ENCODE peak calls at places on chromosome 10, in four cellular contexts. I is K562, W is GM12878, V is GM12891. L is an unnamed sample.

GRCh38 chr10:19853839-19854238 is 37.6 kb downstream of the PLXDC2 start:
- DNase-seq in V (no peak), I (no peak), W (no peak), L (no peak)

GRCh38 chr10:114626841-114627240 is 31.2 kb downstream of the ABLIM1 start:
- DNase-seq in V (no peak), I (no peak), W (no peak), L (no peak)

GRCh38 chr10:82150123-82150900 is 275.3 kb downstream of the NRG3 start:
- DNase-seq in I (no peak), W (no peak), V (no peak), L (no peak)

GRCh38 chr10:91957091-91957490 is 33.5 kb downstream of the BTAF1 start:
- DNase-seq in I (no peak), W (no peak), V (no peak), L (no peak)

GRCh38 chr10:118002581-118002980 is 44.2 kb downstream of the RAB11FIP2 start:
- DNase-seq in W (no peak), I (no peak), V (no peak), L (peak)

GRCh38 chr10:21593986-21594385 is 60.0 kb downstream of the MLLT10 start:
- DNase-seq in W (no peak), V (no peak), I (no peak), L (no peak)

GRCh38 chr10:31836569-31837406 is 91.8 kb downstream of the ARHGAP12 start:
- DNase-seq in V (no peak), I (peak), W (no peak), L (peak)

GRCh38 chr10:21184216-21184615 is 287.1 kb upstream of the NEBL start:
- DNase-seq in I (no peak), V (no peak), W (no peak), L (no peak)

GRCh38 chr10:103281753-103282152 is 4.8 kb downstream of the INA start:
- DNase-seq in I (peak), V (no peak), W (no peak), L (no peak)

GRCh38 chr10:79068203-79068561 is 584 bp upstream of the ZMIZ1 start:
- DNase-seq in I (peak), W (no peak), V (no peak), L (no peak)

GRCh38 chr10:130357226-130357625 is 221.0 kb downstream of the GLRX3 start:
- DNase-seq in V (no peak), W (no peak), I (no peak), L (no peak)

GRCh38 chr10:6721964-6722615 is 142.0 kb upstream of the PRKCQ start:
- DNase-seq in W (no peak), V (no peak), I (no peak), L (no peak)

GRCh38 chr10:129955591-129956284 is 8.3 kb downstream of the EBF3 start:
- DNase-seq in I (no peak), V (no peak), W (no peak), L (no peak)

DNA sequence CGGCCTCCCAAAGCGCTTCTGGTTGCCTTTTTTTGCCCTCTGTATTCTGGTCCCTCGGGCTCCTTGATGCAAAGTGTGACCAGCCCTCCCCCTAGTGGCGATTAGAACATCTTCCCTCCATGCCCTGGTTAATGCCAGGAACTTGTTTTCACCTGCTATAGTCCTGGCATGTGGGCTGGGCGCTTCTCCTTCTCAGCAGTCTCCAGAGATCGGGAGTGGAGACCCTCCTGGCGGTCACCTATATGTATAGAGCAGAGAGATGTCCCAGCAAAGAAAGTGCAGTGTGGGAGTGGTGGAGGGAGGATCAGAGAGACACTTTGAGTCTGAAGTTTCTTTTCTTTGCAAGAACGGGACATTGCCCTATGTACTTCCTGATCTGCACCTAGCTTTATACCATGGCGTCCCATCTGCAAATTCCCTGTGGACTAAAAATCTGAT is 264.1 kb downstream of the OTUD1 start:
- DNase-seq in V (peak), W (no peak), I (peak), L (peak)
- TF ChIP-seq SPI1 in V (no peak), W (no peak), I (no peak), L (no peak)

DNA sequence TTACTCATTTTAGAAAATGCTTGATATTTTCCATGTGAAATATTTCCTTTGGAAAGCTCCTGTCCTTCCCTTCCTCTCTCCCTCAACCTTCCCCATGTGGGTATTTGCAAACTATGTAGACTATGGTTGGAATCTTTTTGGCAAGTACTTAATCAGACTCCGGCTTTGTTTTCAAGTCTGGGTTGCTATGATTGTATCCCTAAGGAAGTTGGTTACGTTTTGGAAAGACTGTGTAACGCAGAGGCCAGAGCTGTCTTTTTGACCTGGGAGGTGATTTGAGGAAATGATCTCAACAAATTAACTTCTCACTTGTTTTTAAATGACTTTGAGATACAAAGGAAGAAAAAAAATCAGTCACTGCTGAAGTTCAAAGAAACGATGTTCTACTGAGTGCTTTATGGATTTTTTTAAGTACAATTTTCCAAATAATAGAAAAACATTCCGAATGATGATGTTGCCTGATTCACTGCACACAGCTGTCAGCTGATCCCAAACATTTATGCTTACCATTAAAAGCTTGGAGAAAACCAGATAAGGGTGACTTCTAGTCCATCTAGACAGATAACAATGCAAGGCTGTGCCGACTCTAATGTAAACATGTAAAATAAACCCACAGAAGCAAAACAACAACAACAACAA is 145.5 kb upstream of the CELF2 start:
- DNase-seq in V (no peak), I (no peak), W (no peak), L (no peak)
- TF ChIP-seq SPI1 in V (no peak), I (no peak), W (no peak), L (no peak)

DNA sequence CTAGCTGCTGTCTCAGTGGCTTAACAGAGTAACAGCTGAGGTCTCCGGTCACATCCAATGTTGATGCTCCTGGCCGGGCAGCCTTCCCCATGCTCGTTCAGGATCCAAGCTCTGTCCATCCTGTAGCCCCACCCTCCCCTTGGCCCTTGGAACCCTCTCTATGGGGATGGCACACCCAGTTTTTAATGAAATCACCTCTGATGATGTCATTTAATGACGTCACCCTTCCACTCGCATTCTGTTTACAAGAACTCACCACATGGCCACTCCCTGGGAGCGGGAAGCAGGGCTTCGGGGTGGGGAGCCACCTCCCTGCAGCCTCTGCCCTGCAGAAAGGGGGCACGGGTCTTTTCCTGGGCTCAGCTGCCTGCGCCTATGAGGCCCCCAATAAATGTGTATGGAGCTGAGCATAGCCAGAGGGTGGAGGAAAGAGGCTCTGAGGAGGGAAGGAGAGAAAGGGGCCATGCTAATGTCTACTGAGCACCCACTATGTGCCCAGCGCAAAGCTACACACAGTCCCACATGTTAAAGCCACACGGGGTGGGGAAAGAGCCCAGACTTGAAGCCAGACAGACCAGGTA is 95.5 kb downstream of the OAT start:
- DNase-seq in W (no peak), I (no peak), V (no peak), L (no peak)
- TF ChIP-seq SPI1 in W (no peak), I (no peak), V (no peak), L (no peak)

GRCh38 chr10:44967596-44967995 is 8.0 kb downstream of the RASSF4 start:
- DNase-seq in I (no peak), W (no peak), V (no peak), L (peak)

GRCh38 chr10:44968101-44968886 is 8.7 kb downstream of the RASSF4 start:
- DNase-seq in I (no peak), V (no peak), W (no peak), L (peak)

GRCh38 chr10:44969854-44970253 is 8.8 kb downstream of the DEPP1 start:
- DNase-seq in I (no peak), W (no peak), V (no peak), L (no peak)

GRCh38 chr10:44970812-44971395 is 7.7 kb downstream of the DEPP1 start:
- DNase-seq in V (no peak), I (no peak), W (no peak), L (no peak)

GRCh38 chr10:44968887-44969400 is 9.3 kb downstream of the RASSF4 start:
- DNase-seq in W (no peak), I (no peak), V (no peak), L (peak)
- TF ChIP-seq SPI1 in W (no peak), I (no peak), V (no peak), L (peak)

GRCh38 chr10:132320776-132321469 is 11.1 kb upstream of the LRRC27 start:
- DNase-seq in I (no peak), V (no peak), W (no peak), L (no peak)
- TF ChIP-seq SPI1 in I (no peak), V (no peak), W (no peak), L (no peak)

GRCh38 chr10:126312167-126312566 is 76.1 kb downstream of the ADAM12 start:
- DNase-seq in W (no peak), V (no peak), I (no peak), L (no peak)

GRCh38 chr10:126321455-126321854 is 66.8 kb downstream of the ADAM12 start:
- DNase-seq in V (no peak), I (no peak), W (no peak), L (no peak)

GRCh38 chr10:126314848-126315247 is 73.4 kb downstream of the ADAM12 start:
- DNase-seq in W (no peak), I (no peak), V (no peak), L (no peak)

GRCh38 chr10:126315471-126316177 is 72.7 kb downstream of the ADAM12 start:
- DNase-seq in I (no peak), V (no peak), W (no peak), L (no peak)
- TF ChIP-seq SPI1 in I (no peak), V (no peak), W (no peak), L (no peak)

GRCh38 chr10:70905071-70906021 is 17.0 kb upstream of the PCBD1 start:
- DNase-seq in V (no peak), I (no peak), W (no peak), L (no peak)
- TF ChIP-seq SPI1 in V (no peak), I (no peak), W (no peak), L (no peak)